ENCODE peak calls at places on chromosomes 2 and 18, in four cellular contexts. M is thoracic aorta, H is breast epithelium, X is fibroblast of lung. D is an unnamed sample.

GRCh38 chr2:129744649-129745048 is 234.8 kb upstream of the RAB6C start:
- DNase-seq in M (no peak), H (no peak), X (no peak), D (no peak)

GRCh38 chr2:170505631-170506270 is 209.4 kb upstream of the SP5 start:
- DNase-seq in M (no peak), H (peak; percentile 26), X (no peak), D (no peak)

GRCh38 chr2:160813506-160813858 is 319.9 kb upstream of the RBMS1 start:
- DNase-seq in M (no peak), H (no peak), X (no peak), D (no peak)

GRCh38 chr2:205766765-205767359 is 84.6 kb downstream of the NRP2 start:
- DNase-seq in M (no peak), H (peak; percentile 75), X (peak; percentile 59), D (no peak)

GRCh38 chr18:77087391-77088141 is 45.0 kb downstream of the MBP start:
- DNase-seq in M (no peak), H (no peak), X (peak; percentile 51), D (no peak)

GRCh38 chr2:44397447-44397846 is 35.7 kb downstream of the CAMKMT start:
- DNase-seq in M (no peak), H (no peak), X (no peak), D (peak; percentile 32)

GRCh38 chr2:150472122-150472899 is 15.2 kb downstream of the RND3 start:
- DNase-seq in M (no peak), H (no peak), X (peak; percentile 95), D (no peak)

GRCh38 chr2:28350791-28351285 is 41.8 kb upstream of the FOSL2 start:
- DNase-seq in M (no peak), H (no peak), X (no peak), D (no peak)

GRCh38 chr18:9577361-9577760 is 37.0 kb downstream of the PPP4R1 start:
- DNase-seq in M (no peak), H (no peak), X (peak; percentile 25), D (no peak)

GRCh38 chr2:200383380-200384110 is 77.1 kb downstream of the SPATS2L start:
- DNase-seq in M (no peak), H (no peak), X (peak; percentile 77), D (no peak)

GRCh38 chr2:191041418-191042161 is 27.6 kb upstream of the STAT1 start:
- DNase-seq in M (no peak), H (no peak), X (peak; percentile 44), D (no peak)

DNA sequence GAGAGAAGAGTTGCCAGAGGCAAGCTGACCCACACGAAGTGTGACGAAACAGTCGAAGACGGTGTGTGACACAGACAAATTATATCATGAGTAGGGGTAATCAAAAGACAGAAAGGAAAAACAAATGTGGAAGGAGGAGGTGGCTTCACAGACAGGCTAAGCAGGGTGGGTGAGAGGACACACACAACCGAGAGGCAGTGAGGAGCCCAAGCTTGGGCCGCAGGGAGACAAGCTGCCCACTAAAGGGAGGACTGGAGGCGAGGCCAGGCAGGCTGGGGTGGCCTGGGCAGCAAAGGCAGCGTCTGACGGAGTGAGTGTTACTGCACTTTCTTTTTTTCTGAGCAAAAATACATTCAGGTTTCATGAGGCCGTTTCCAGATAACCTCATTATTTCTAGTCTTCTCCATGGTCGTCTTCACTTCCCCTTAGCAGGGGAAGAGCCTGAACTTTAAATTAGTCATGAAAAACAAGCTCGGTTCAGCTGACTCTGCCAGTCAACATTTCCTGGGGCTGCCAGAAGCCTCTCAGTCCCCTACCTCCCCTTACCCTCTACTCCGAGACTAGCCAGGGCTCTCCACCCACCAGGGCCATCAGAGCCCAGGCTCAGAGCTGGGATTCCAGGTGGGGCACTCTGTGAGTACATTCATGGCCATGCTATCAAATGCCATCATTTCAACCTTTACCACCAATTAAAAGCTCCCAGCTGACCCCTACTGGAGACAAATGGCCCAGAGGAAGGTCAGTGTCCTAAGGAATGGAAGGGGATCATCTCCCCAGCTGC is 13.8 kb upstream of the ZFP36L2 start:
- DNase-seq in M (no peak), H (no peak), X (no peak), D (no peak)
- TF ChIP-seq CTCF in M (no peak), H (no peak), X (peak; percentile 14), D (peak; percentile 11)

GRCh38 chr2:42132066-42132965 is 36.8 kb upstream of the EML4 start:
- DNase-seq in M (no peak), H (no peak), X (peak; percentile 99), D (no peak)
- H3K4me3 ChIP-seq in M (peak overlapping the region; percentile 64), H (peak overlapping the region; percentile 51), X (peak overlapping the region; percentile 43), D (no peak overlapping the region)

GRCh38 chr2:100178085-100178788 is 35.8 kb upstream of the AFF3 start:
- DNase-seq in M (no peak), H (no peak), X (peak; percentile 59), D (no peak)
- TF ChIP-seq CTCF in M (no peak), H (no peak), X (peak; percentile 32), D (peak; percentile 46)

GRCh38 chr18:33440011-33440383 is 524 bp downstream of the CCDC178 start:
- DNase-seq in M (no peak), H (no peak), X (peak; percentile 76), D (peak; percentile 1)
- H3K4me3 ChIP-seq in M (peak overlapping the region; percentile 78), H (peak overlapping the region; percentile 74), X (peak overlapping the region; percentile 49), D (no peak overlapping the region)

GRCh38 chr18:26185267-26185666 is 41.0 kb upstream of the TAF4B start:
- DNase-seq in M (no peak), H (no peak), X (no peak), D (peak; percentile 10)
- TF ChIP-seq CTCF in M (no peak), H (no peak), X (no peak), D (peak; percentile 9)

DNA sequence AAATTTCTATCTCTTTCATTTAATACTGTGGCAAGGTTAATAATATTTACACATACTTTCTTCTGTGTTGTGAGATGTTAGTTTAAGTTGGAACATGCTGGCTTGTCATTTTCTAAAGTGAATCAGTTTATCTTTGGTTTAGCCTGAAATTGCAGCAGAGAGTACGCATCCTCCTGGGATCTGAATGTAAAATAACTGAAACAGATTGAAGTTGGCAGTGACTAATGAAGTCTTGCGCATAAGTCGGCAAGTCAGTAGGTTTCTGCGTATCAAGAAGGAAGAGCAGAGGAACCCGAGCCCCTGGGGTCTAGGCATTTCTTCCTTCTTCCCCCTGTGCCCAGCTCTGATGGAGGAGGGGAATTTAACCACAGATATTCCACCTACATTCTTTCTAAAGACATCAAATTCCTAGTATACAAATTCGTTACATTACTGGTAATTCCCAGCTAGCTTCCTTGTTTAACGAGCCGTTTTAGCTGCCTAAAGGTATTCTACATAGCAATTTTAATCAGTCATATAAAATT is 392.1 kb upstream of the RAB12 start:
- DNase-seq in M (no peak), H (no peak), X (peak; percentile 9), D (no peak)
- H3K4me3 ChIP-seq in M (no peak overlapping the region), H (no peak overlapping the region), X (no peak overlapping the region), D (no peak overlapping the region)

GRCh38 chr18:60090170-60090569 is 190.4 kb downstream of the PMAIP1 start:
- DNase-seq in M (no peak), H (no peak), X (no peak), D (no peak)
- TF ChIP-seq CTCF in M (no peak), H (no peak), X (no peak), D (peak; percentile 4)

GRCh38 chr18:47284691-47285370 is 33.4 kb upstream of the SKOR2 start:
- DNase-seq in M (no peak), H (no peak), X (no peak), D (no peak)
- H3K4me3 ChIP-seq in M (no peak overlapping the region), H (no peak overlapping the region), X (no peak overlapping the region), D (no peak overlapping the region)